ENCODE peak calls at places on chromosome 1, in eight cellular contexts. C is naive thymus-derived CD4-positive, alpha-beta T cell; Y is HCT116; B is Panc1; T is CD8-positive, alpha-beta T cell; N is CD4-positive, alpha-beta T cell; Q is activated naive CD4-positive, alpha-beta T cell treated with anti-CD3 and anti-CD28 coated beads, Interleukin-2, amount 50 U/mL, for 72 hours; A is naive B cell. E is an unnamed sample.

GRCh38 chr1:230542054-230542453 is 100.2 kb upstream of the COG2 start:
- ATAC-seq in C (peak), Y (no peak), B (no peak), T (no peak), N (no peak), Q (peak), A (no peak), E (no peak)

GRCh38 chr1:82161651-82162238 is 361.0 kb downstream of the ADGRL2 start:
- ATAC-seq in C (peak), Y (no peak), B (no peak), T (no peak), N (no peak), Q (peak), A (no peak), E (no peak)

GRCh38 chr1:202553560-202554038 is 156.7 kb downstream of the SYT2 start:
- ATAC-seq in C (peak), Y (no peak), B (peak), T (no peak), N (no peak), Q (no peak), A (peak), E (peak)

GRCh38 chr1:21342961-21343838 is 52.9 kb upstream of the ECE1 start:
- ATAC-seq in C (peak), Y (no peak), B (no peak), T (peak), N (no peak), Q (peak), A (peak), E (peak)

GRCh38 chr1:44347280-44347679 is 7.8 kb downstream of the ERI3 start:
- ATAC-seq in C (no peak), Y (no peak), B (no peak), T (no peak), N (no peak), Q (no peak), A (no peak), E (no peak)

GRCh38 chr1:28415246-28415645 is 45.7 kb downstream of the PHACTR4 start:
- ATAC-seq in C (no peak), Y (no peak), B (no peak), T (no peak), N (no peak), Q (no peak), A (no peak), E (no peak)

GRCh38 chr1:13754510-13755103 is 54.6 kb downstream of the PRDM2 start:
- ATAC-seq in C (no peak), Y (no peak), B (no peak), T (no peak), N (no peak), Q (no peak), A (no peak), E (no peak)

GRCh38 chr1:226041419-226041818 is 21.1 kb upstream of the H3-3A start:
- ATAC-seq in C (no peak), Y (no peak), B (no peak), T (no peak), N (no peak), Q (no peak), A (no peak), E (no peak)

GRCh38 chr1:86764523-86764922 is 60.1 kb downstream of the SH3GLB1 start:
- ATAC-seq in C (no peak), Y (no peak), B (no peak), T (no peak), N (no peak), Q (no peak), A (no peak), E (no peak)

GRCh38 chr1:242731446-242731845 is 206.9 kb upstream of the PLD5 start:
- ATAC-seq in C (no peak), Y (no peak), B (no peak), T (no peak), N (no peak), Q (no peak), A (no peak), E (no peak)

GRCh38 chr1:168957818-168958217 is 148.7 kb upstream of the ATP1B1 start:
- ATAC-seq in C (no peak), Y (no peak), B (no peak), T (no peak), N (no peak), Q (no peak), A (no peak), E (no peak)

GRCh38 chr1:82920418-82921248 is 1078.3 kb downstream of the TTLL7 start:
- ATAC-seq in C (no peak), Y (no peak), B (no peak), T (no peak), N (no peak), Q (no peak), A (no peak), E (peak)

GRCh38 chr1:219414250-219414649 is 198.7 kb downstream of the ZC3H11B start:
- ATAC-seq in C (no peak), Y (no peak), B (no peak), T (no peak), N (no peak), Q (no peak), A (no peak), E (no peak)

GRCh38 chr1:58592521-58593134 is 15.6 kb upstream of the TACSTD2 start:
- ATAC-seq in C (no peak), Y (peak), B (peak), T (no peak), N (no peak), Q (no peak), A (no peak), E (no peak)

GRCh38 chr1:236864996-236865877 is 70.1 kb downstream of the MTR start:
- ATAC-seq in C (no peak), Y (no peak), B (no peak), T (no peak), N (no peak), Q (no peak), A (no peak), E (no peak)

GRCh38 chr1:117681093-117681950 is 75.5 kb downstream of the TENT5C start:
- ATAC-seq in C (no peak), Y (peak), B (no peak), T (no peak), N (no peak), Q (no peak), A (no peak), E (no peak)

GRCh38 chr1:29895201-29895600 is 658.9 kb downstream of the PTPRU start:
- ATAC-seq in C (no peak), Y (no peak), B (no peak), T (no peak), N (no peak), Q (no peak), A (no peak), E (no peak)

GRCh38 chr1:16218014-16218673 is 5.7 kb upstream of the ARHGEF19 start:
- ATAC-seq in C (no peak), Y (no peak), B (no peak), T (no peak), N (no peak), Q (no peak), A (no peak), E (no peak)

GRCh38 chr1:29156543-29157268 is 25.0 kb downstream of the SRSF4 start:
- ATAC-seq in C (no peak), Y (no peak), B (no peak), T (no peak), N (no peak), Q (no peak), A (no peak), E (no peak)

E was measured in stimulated activated memory B cell treated with anti-CD40 and anti-IgM and Interleukin-4, amounts not matched to agents 10 μg/mL and 1 μg/mL and 100 μg/mL, for 72 hours.